ENCODE peak calls at places on chromosomes 6 and 20, in four cellular contexts. Q, H, A and Y are unnamed samples.

GRCh38 chr6:40138273-40138720 is 204.0 kb upstream of the MOCS1 start:
- DNase-seq in A (no peak), H (no peak), Q (no peak), Y (no peak)

GRCh38 chr6:41355952-41356351 is 20.5 kb downstream of the NCR2 start:
- DNase-seq in H (no peak), A (no peak), Q (no peak), Y (no peak)

GRCh38 chr6:113103618-113104390 is 753.3 kb upstream of the MARCKS start:
- DNase-seq in A (peak; percentile 69), Q (peak; percentile 78), H (peak; percentile 58), Y (peak; percentile 32)

GRCh38 chr20:30286157-30286556 is 971.3 kb upstream of the DEFB115 start:
- DNase-seq in Q (no peak), A (no peak), H (no peak), Y (no peak)

GRCh38 chr20:44133424-44133823 is 53.6 kb downstream of the JPH2 start:
- DNase-seq in Q (no peak), A (no peak), H (no peak), Y (no peak)

GRCh38 chr20:63738687-63739128 is 868 bp upstream of the SLC2A4RG start:
- DNase-seq in Q (peak; percentile 61), H (peak; percentile 20), A (peak; percentile 5), Y (no peak)

GRCh38 chr6:78530208-78530607 is 337.1 kb upstream of the IRAK1BP1 start:
- DNase-seq in Q (no peak), A (no peak), H (no peak), Y (no peak)

GRCh38 chr6:41591859-41592502 is 45.8 kb downstream of the FOXP4 start:
- DNase-seq in Q (peak; percentile 74), H (peak; percentile 68), A (peak; percentile 83), Y (peak; percentile 55)

GRCh38 chr20:49615401-49616153 is 47.6 kb upstream of the PTGIS start:
- DNase-seq in H (no peak), A (no peak), Q (no peak), Y (no peak)

GRCh38 chr6:38213275-38213674 is 393.7 kb downstream of the ZFAND3 start:
- DNase-seq in A (peak; percentile 53), Q (peak; percentile 37), H (peak; percentile 25), Y (no peak)

GRCh38 chr6:114063956-114064355 is 93.0 kb upstream of the HDAC2 start:
- DNase-seq in A (peak; percentile 28), H (peak; percentile 24), Q (no peak), Y (no peak)

GRCh38 chr6:16276991-16277981 is 38.9 kb downstream of the GMPR start:
- DNase-seq in Q (peak; percentile 93), H (peak; percentile 90), A (peak; percentile 92), Y (peak; percentile 91)

GRCh38 chr6:30615958-30616810 is 859 bp downstream of the PPP1R10 start:
- DNase-seq in H (no peak), Q (peak; percentile 52), A (peak; percentile 52), Y (no peak)

GRCh38 chr20:17854307-17854903 is 114.2 kb downstream of the SNX5 start:
- DNase-seq in Q (peak; percentile 53), A (peak; percentile 39), H (peak; percentile 68), Y (peak; percentile 46)

GRCh38 chr20:10329387-10330005 is 104.5 kb downstream of the MKKS start:
- DNase-seq in H (no peak), Q (no peak), A (no peak), Y (no peak)

GRCh38 chr6:3390698-3391097 is 66.2 kb downstream of the SLC22A23 start:
- DNase-seq in H (peak; percentile 90), Q (no peak), A (peak; percentile 56), Y (peak; percentile 98)

GRCh38 chr6:111789593-111789992 is 83.7 kb downstream of the FYN start:
- DNase-seq in H (peak; percentile 73), Q (peak; percentile 36), A (peak; percentile 15), Y (no peak)

GRCh38 chr20:48115511-48115910 is 330.2 kb upstream of the SULF2 start:
- DNase-seq in A (no peak), H (no peak), Q (no peak), Y (no peak)

GRCh38 chr20:48892849-48893352 is 28.6 kb upstream of the ARFGEF2 start:
- DNase-seq in A (no peak), Q (no peak), H (no peak), Y (no peak)

GRCh38 chr20:45041464-45042337 is 59.2 kb downstream of the KCNS1 start:
- DNase-seq in A (peak; percentile 59), H (peak; percentile 59), Q (peak; percentile 60), Y (peak; percentile 31)

GRCh38 chr6:38034269-38034914 is 214.9 kb downstream of the ZFAND3 start:
- DNase-seq in H (peak; percentile 76), A (peak; percentile 75), Q (peak; percentile 66), Y (peak; percentile 35)

GRCh38 chr20:59790388-59790787 is 143.0 kb downstream of the SYCP2 start:
- DNase-seq in Q (no peak), H (no peak), A (no peak), Y (no peak)

GRCh38 chr6:139569561-139569960 is 195.1 kb upstream of the CITED2 start:
- DNase-seq in H (no peak), Q (peak; percentile 61), A (peak; percentile 42), Y (peak; percentile 42)
- H3K4me3 ChIP-seq in H (no peak overlapping the region), Q (peak overlapping the region; percentile 1), A (no peak overlapping the region), Y (no peak overlapping the region)

GRCh38 chr6:105179244-105180065 is at the start of gene POPDC3:
- DNase-seq in Q (peak; percentile 62), H (peak; percentile 41), A (peak; percentile 67), Y (peak; percentile 31)
- H3K4me3 ChIP-seq in Q (peak within 1 kb of the TSS; percentile 83), H (peak within 1 kb of the TSS; percentile 64), A (peak within 1 kb of the TSS; percentile 87), Y (peak within 1 kb of the TSS; percentile 71)

DNA sequence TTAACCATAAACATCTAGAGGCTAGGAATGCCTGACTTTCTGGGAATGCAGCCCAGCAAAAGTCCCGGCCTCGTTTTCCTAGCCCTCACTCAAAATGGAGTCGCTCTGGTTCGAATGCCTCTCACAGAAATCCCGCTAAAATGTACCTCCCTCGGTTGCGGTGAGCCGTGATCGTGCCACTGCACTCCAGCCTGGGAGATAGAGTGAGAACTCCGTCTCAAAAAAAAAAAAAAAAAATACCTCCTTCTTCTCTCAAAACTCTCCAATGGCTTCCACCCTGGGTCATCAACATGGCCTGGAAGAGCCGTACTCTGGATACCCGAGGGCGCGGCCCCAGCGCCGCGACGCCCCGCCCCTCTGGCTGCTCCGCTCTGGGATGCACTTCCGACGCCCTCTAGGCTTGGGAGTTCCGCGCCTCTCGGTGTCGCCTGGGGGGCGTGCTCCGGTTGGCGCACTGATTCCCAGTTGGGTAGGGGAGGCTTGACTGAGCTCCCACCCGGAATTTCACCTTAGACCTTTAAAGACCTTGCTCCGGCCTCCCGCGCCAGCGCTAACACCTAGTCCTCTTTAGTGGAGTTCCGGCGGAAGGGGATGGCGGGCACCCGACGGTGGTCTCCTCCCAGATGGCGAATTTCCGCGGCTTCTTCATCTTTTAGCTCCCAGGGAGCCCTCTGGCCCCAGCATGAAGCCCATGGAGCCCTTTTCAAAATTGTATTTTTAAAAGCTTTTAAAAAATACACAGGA is 12.3 kb downstream of the HMGN4 start:
- DNase-seq in H (peak; percentile 63), Q (peak; percentile 61), A (peak; percentile 56), Y (no peak)
- H3K4me3 ChIP-seq in H (peak overlapping the region; percentile 58), Q (peak overlapping the region; percentile 81), A (peak overlapping the region; percentile 86), Y (peak overlapping the region; percentile 64)

DNA sequence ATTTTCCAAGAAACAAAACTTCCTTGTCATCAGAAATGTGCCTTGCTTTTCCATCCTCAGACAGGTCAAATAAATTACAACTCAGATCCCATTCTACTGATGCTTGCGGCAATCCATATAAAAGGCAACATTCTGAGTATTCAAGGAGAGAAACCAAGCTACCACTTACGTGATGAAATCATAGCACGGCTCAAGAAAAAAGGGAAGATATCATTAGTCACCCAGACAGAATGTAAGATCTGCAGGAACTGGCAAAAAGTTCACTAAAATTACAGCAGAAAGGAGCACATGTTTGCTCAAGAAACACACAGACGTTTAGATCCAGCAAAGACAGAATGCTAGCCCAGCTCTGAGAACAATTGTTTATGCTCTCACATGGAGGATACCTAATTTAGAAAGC is 304.1 kb downstream of the ADGRG6 start:
- DNase-seq in Q (peak; percentile 9), H (peak; percentile 31), A (peak; percentile 38), Y (peak; percentile 66)
- H3K4me3 ChIP-seq in Q (no peak overlapping the region), H (no peak overlapping the region), A (peak overlapping the region; percentile 9), Y (no peak overlapping the region)

GRCh38 chr6:13273202-13273930 is 55.0 kb downstream of the TBC1D7 start:
- DNase-seq in H (no peak), A (no peak), Q (no peak), Y (no peak)
- H3K4me3 ChIP-seq in H (no peak overlapping the region), A (no peak overlapping the region), Q (no peak overlapping the region), Y (no peak overlapping the region)

GRCh38 chr6:150072201-150072600 is 3.3 kb upstream of the ULBP3 start:
- DNase-seq in H (peak; percentile 10), Q (peak; percentile 43), A (no peak), Y (peak; percentile 35)

GRCh38 chr6:150070236-150070860 is 1.4 kb upstream of the ULBP3 start:
- DNase-seq in H (no peak), A (no peak), Q (no peak), Y (no peak)

GRCh38 chr6:150068786-150069648 is at the start of gene ULBP3:
- DNase-seq in A (peak; percentile 97), Q (peak; percentile 96), H (peak; percentile 96), Y (peak; percentile 93)

GRCh38 chr6:150068173-150068785 is 642 bp downstream of the ULBP3 start:
- DNase-seq in H (peak; percentile 6), A (peak; percentile 15), Q (peak; percentile 25), Y (no peak)

DNA sequence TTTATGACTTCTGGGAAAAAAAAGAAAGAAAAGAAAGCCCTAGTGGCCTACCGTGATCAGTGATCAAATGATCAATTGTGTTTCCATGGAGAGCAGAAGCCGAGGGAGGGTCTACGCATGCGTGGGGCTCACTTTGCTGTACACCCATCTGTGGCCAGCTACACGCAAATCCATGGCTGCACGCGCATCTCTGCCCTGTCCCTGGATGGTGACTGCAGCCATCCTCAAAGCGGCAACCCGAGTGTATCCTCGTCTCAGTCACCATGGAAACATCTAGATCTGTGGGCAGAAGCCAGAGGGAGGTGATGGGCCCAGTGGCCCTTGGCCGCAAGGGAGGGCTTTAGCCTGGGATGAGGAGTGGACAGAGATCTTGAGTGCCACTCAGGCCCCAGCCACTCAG is 786 bp upstream of the ULBP3 start:
- DNase-seq in H (no peak), Q (no peak), A (peak; percentile 13), Y (no peak)
- H3K4me3 ChIP-seq in H (no peak overlapping the region), Q (no peak overlapping the region), A (no peak overlapping the region), Y (no peak overlapping the region)

GRCh38 chr20:52012093-52012492 is 179.5 kb downstream of the ZFP64 start:
- DNase-seq in Q (no peak), A (no peak), H (no peak), Y (no peak)
- H3K4me3 ChIP-seq in Q (no peak overlapping the region), A (no peak overlapping the region), H (no peak overlapping the region), Y (no peak overlapping the region)

DNA sequence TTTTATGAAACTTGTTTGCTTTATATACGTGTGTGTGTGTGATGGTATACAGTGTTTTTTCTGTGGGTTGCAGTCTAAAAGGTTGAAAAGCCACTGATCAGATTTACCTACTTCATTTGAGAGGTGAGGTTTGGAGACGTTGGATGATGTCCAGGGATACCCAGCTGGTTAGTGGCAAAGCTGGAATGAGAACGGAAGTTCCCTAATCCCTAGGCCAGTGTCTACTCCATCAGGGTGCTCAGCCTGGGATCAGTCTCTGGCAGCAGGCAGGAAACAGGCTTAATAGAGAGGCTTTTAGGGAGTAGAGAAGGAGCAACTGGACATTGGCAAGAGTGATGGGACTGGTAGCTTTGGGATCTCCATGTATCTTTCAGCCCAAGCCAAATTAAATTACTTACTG is 80.7 kb downstream of the C6orf52 start:
- DNase-seq in Q (peak; percentile 17), A (peak; percentile 12), H (no peak), Y (no peak)
- H3K4me3 ChIP-seq in Q (no peak overlapping the region), A (no peak overlapping the region), H (no peak overlapping the region), Y (no peak overlapping the region)